ENCODE peak calls at places on chromosome 6, in nine cellular contexts. P is H4, Q is T-helper 1 cell, S is GM23248, F is left cardiac atrium, Y is fibroblast of the aortic adventitia, K is RCC 7860, X is NCI-H1436 treated with DMSO at 0.1 percent for 48 hours, O is T-helper 22 cell. T is an unnamed sample.

GRCh38 chr6:167219967-167220512 is 62.3 kb upstream of the GPR31 start:
- DNase-seq in P (no peak), Q (no peak), S (no peak), F (no peak), Y (no peak), K (no peak), X (no peak), O (no peak), T (no peak)

GRCh38 chr6:102075539-102075938 is 682.0 kb downstream of the GRIK2 start:
- DNase-seq in P (no peak), Q (no peak), S (no peak), F (no peak), Y (no peak), K (no peak), X (no peak), O (no peak), T (peak)

GRCh38 chr6:105806486-105806920 is 279.6 kb upstream of the PRDM1 start:
- DNase-seq in P (no peak), Q (no peak), S (peak), F (no peak), Y (no peak), K (no peak), X (no peak), O (no peak), T (no peak)

GRCh38 chr6:150915868-150916267 is 50.4 kb downstream of the MTHFD1L start:
- DNase-seq in P (no peak), Q (no peak), S (peak), F (no peak), Y (peak), K (no peak), X (no peak), O (no peak), T (no peak)

GRCh38 chr6:13383280-13384163 is 55.2 kb upstream of the TBC1D7 start:
- DNase-seq in P (peak), Q (peak), S (peak), F (no peak), Y (peak), K (no peak), X (no peak), O (no peak), T (peak)

GRCh38 chr6:112939543-112939942 is 592.4 kb downstream of the RFPL4B start:
- DNase-seq in P (no peak), Q (no peak), S (no peak), F (peak), Y (peak), K (no peak), X (peak), O (no peak), T (no peak)

GRCh38 chr6:110357696-110358535 is at the start of gene METTL24:
- DNase-seq in P (no peak), Q (no peak), S (peak), F (peak), Y (no peak), K (no peak), X (no peak), O (no peak), T (peak)

GRCh38 chr6:1382883-1383728 is 6.3 kb upstream of the FOXF2 start:
- DNase-seq in P (no peak), Q (no peak), S (peak), F (no peak), Y (no peak), K (no peak), X (no peak), O (no peak), T (no peak)

GRCh38 chr6:143223895-143224294 is 163.2 kb downstream of the AIG1 start:
- DNase-seq in P (no peak), Q (no peak), S (no peak), F (peak), Y (no peak), K (peak), X (no peak), O (no peak), T (no peak)

GRCh38 chr6:134787261-134787871 is 162.5 kb downstream of the ALDH8A1 start:
- DNase-seq in P (no peak), Q (no peak), S (peak), F (no peak), Y (peak), K (peak), X (no peak), O (no peak), T (peak)

GRCh38 chr6:160161647-160161986 is 40.0 kb downstream of the SLC22A1 start:
- DNase-seq in P (no peak), Q (no peak), S (no peak), F (no peak), Y (no peak), K (no peak), X (no peak), O (no peak), T (no peak)

GRCh38 chr6:12403201-12403826 is 113.2 kb downstream of the EDN1 start:
- DNase-seq in P (no peak), Q (no peak), S (peak), F (no peak), Y (peak), K (peak), X (no peak), O (no peak), T (peak)

GRCh38 chr6:42193491-42193894 is 1.3 kb downstream of the GUCA1B start:
- DNase-seq in P (no peak), Q (no peak), S (peak), F (no peak), Y (peak), K (peak), X (no peak), O (no peak), T (peak)

GRCh38 chr6:136921936-136922679 is at the start of gene SLC35D3:
- DNase-seq in P (no peak), Q (no peak), S (peak), F (no peak), Y (no peak), K (no peak), X (no peak), O (no peak), T (peak)